ENCODE peak calls at places on chromosomes 7 and 10, in ten cellular contexts. V is substantia nigra, G is Kasumi-1, B is dorsolateral prefrontal cortex, K is neuronal stem cell, Q is fibroblast of the aortic adventitia, X is AG09319, N is amygdala, Z is NCI-H1694, O is astrocyte of the cerebellum. L is an unnamed sample.

GRCh38 chr10:27388761-27389399 is 115.2 kb upstream of the RAB18 start:
- DNase-seq in V (no peak), G (no peak), B (no peak), K (no peak), Q (peak), X (no peak), N (no peak), Z (no peak), O (no peak), L (no peak)

GRCh38 chr7:1060315-1061080 is 16.2 kb downstream of the GPR146 start:
- DNase-seq in V (no peak), G (no peak), B (no peak), K (no peak), Q (no peak), X (no peak), N (no peak), Z (no peak), O (no peak), L (no peak)

GRCh38 chr7:84688671-84689070 is 494.1 kb upstream of the SEMA3A start:
- DNase-seq in V (no peak), G (no peak), B (no peak), K (no peak), Q (peak), X (no peak), N (no peak), Z (no peak), O (no peak), L (no peak)

GRCh38 chr7:102304668-102305067 is 18.0 kb downstream of the SH2B2 start:
- DNase-seq in V (peak), G (no peak), B (peak), K (no peak), Q (no peak), X (no peak), N (no peak), Z (no peak), O (no peak), L (no peak)

GRCh38 chr7:108158766-108159165 is 28.6 kb upstream of the LAMB4 start:
- DNase-seq in V (no peak), G (no peak), B (no peak), K (no peak), Q (peak), X (no peak), N (no peak), Z (no peak), O (no peak), L (no peak)

GRCh38 chr7:30970594-30971094 is 6.9 kb downstream of the GHRHR start:
- DNase-seq in V (no peak), G (no peak), B (no peak), K (no peak), Q (no peak), X (no peak), N (no peak), Z (no peak), O (no peak), L (no peak)

GRCh38 chr7:82319674-82320118 is 123.9 kb downstream of the CACNA2D1 start:
- DNase-seq in V (peak), G (no peak), B (peak), K (no peak), Q (peak), X (peak), N (peak), Z (peak), O (peak), L (peak)

GRCh38 chr7:24778543-24779282 is 21.4 kb upstream of the GSDME start:
- DNase-seq in V (peak), G (peak), B (no peak), K (no peak), Q (peak), X (peak), N (no peak), Z (no peak), O (no peak), L (no peak)

GRCh38 chr10:3263082-3263481 is 90.5 kb upstream of the PITRM1 start:
- DNase-seq in V (no peak), G (no peak), B (no peak), K (no peak), Q (no peak), X (no peak), N (no peak), Z (no peak), O (no peak), L (no peak)

GRCh38 chr10:6187278-6187677 is 15.5 kb upstream of the PFKFB3 start:
- DNase-seq in V (no peak), G (no peak), B (no peak), K (no peak), Q (no peak), X (no peak), N (no peak), Z (no peak), O (no peak), L (no peak)